ENCODE peak calls at places on chromosomes 12 and 14, in five cellular contexts. B is upper lobe of right lung, J is choroid plexus epithelial cell, G is WTC11, P is thoracic aorta. X is an unnamed sample.

GRCh38 chr12:94208433-94208921 is 60.1 kb downstream of the PLXNC1 start:
- DNase-seq in B (no peak), J (no peak), G (no peak), P (no peak), X (peak)

GRCh38 chr12:104426926-104427546 is 29.7 kb upstream of the CHST11 start:
- DNase-seq in B (no peak), J (peak), G (no peak), P (no peak), X (no peak)

GRCh38 chr14:30768791-30769190 is 105.6 kb upstream of the COCH start:
- DNase-seq in B (no peak), J (no peak), G (no peak), P (no peak), X (no peak)

GRCh38 chr14:76773956-76774355 is 12.7 kb downstream of the VASH1 start:
- DNase-seq in B (no peak), J (no peak), G (no peak), P (no peak), X (no peak)

GRCh38 chr12:131408484-131408883 is 302.4 kb upstream of the SFSWAP start:
- DNase-seq in B (no peak), J (no peak), G (no peak), P (no peak), X (no peak)

GRCh38 chr12:51330186-51330585 is 6.2 kb upstream of the BIN2 start:
- DNase-seq in B (no peak), J (no peak), G (no peak), P (no peak), X (no peak)

GRCh38 chr12:64950899-64951298 is 126.5 kb downstream of the TBC1D30 start:
- DNase-seq in B (no peak), J (peak), G (no peak), P (no peak), X (no peak)

GRCh38 chr14:101549154-101549553 is 12.1 kb upstream of the DIO3 start:
- DNase-seq in B (no peak), J (no peak), G (no peak), P (no peak), X (no peak)

GRCh38 chr14:103520657-103521437 is 1.8 kb downstream of the CKB start:
- DNase-seq in B (peak), J (peak), G (peak), P (no peak), X (peak)

GRCh38 chr14:85978851-85979250 is 448.9 kb downstream of the FLRT2 start:
- DNase-seq in B (no peak), J (no peak), G (no peak), P (no peak), X (no peak)
- TF ChIP-seq CTCF in B (no peak), J (peak), G (no peak), P (no peak), X (no peak)

GRCh38 chr12:123860369-123860768 is 98.3 kb downstream of the DNAH10 start:
- DNase-seq in B (no peak), J (no peak), G (no peak), P (no peak), X (no peak)

GRCh38 chr12:123858176-123858575 is 96.1 kb downstream of the DNAH10 start:
- DNase-seq in B (no peak), J (no peak), G (no peak), P (no peak), X (no peak)

GRCh38 chr12:123859035-123859434 is 96.9 kb downstream of the DNAH10 start:
- DNase-seq in B (no peak), J (no peak), G (peak), P (no peak), X (no peak)

GRCh38 chr12:123856681-123857080 is 94.6 kb downstream of the DNAH10 start:
- DNase-seq in B (no peak), J (no peak), G (no peak), P (no peak), X (no peak)

GRCh38 chr12:123861392-123861791 is 99.3 kb downstream of the DNAH10 start:
- DNase-seq in B (no peak), J (no peak), G (no peak), P (no peak), X (no peak)
- TF ChIP-seq CTCF in B (no peak), J (no peak), G (no peak), P (no peak), X (no peak)

GRCh38 chr14:44657688-44658388 is 150.8 kb upstream of the FSCB start:
- DNase-seq in B (no peak), J (peak), G (no peak), P (no peak), X (no peak)
- TF ChIP-seq CTCF in B (peak), J (no peak), G (no peak), P (no peak), X (no peak)

GRCh38 chr12:98698603-98699463 is 53.7 kb downstream of the APAF1 start:
- DNase-seq in B (no peak), J (peak), G (peak), P (no peak), X (no peak)
- TF ChIP-seq CTCF in B (peak), J (peak), G (no peak), P (peak), X (no peak)

GRCh38 chr14:25411933-25412757 is 362.2 kb upstream of the STXBP6 start:
- DNase-seq in B (no peak), J (peak), G (peak), P (no peak), X (no peak)
- TF ChIP-seq CTCF in B (peak), J (peak), G (no peak), P (no peak), X (no peak)

GRCh38 chr12:59668678-59669077 is 72.8 kb downstream of the SLC16A7 start:
- DNase-seq in B (no peak), J (no peak), G (no peak), P (no peak), X (no peak)

GRCh38 chr12:59677857-59678256 is 82.0 kb downstream of the SLC16A7 start:
- DNase-seq in B (no peak), J (no peak), G (no peak), P (no peak), X (no peak)

GRCh38 chr12:59672273-59672672 is 76.4 kb downstream of the SLC16A7 start:
- DNase-seq in B (no peak), J (no peak), G (no peak), P (no peak), X (no peak)
- TF ChIP-seq CTCF in B (no peak), J (no peak), G (no peak), P (no peak), X (no peak)

DNA sequence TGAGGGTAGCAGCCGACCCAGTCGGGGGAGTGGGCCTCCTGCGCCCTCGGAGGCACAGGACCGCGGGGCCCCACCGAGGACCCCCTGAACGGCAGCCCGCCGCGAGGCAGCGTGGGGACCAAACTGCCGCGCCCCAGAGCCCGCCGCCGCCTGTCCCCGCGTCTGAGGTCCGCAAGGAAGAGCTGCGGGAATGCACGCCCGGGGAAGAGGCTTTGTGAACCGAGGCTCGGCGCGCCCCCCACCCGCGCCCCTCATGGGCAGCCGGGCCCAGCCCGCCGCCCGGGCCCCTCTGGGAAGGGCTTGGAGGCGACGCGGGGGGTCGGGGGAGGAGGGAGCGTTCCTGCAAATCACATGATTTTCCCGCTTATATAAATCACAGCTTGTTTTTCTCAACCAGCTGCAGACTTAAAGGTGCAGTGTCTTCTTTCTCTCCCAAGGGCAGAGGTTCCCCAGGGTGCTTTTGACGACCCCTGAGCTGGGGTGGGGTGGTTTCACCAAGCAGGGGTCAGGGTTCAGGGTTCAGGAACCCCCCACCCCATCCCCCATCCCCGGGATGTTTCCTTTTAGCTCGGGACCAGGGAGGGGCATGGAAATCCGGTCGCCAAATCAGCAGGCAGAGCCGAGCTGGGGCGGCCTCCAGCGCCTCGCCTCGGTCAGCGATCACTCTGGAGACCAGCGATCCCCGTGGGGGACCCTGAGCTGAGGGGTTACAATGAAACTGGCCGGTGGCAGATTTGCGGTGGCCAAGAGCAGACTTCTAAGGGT is 44.7 kb upstream of the ATP23 start:
- DNase-seq in B (peak), J (peak), G (peak), P (no peak), X (peak)
- TF ChIP-seq CTCF in B (peak), J (peak), G (no peak), P (no peak), X (no peak)

GRCh38 chr14:56117765-56118610 is at the start of gene PELI2:
- DNase-seq in B (peak), J (peak), G (peak), P (no peak), X (peak)
- TF ChIP-seq CTCF in B (no peak), J (peak), G (no peak), P (peak), X (no peak)

GRCh38 chr14:69366069-69366468 is 32.0 kb downstream of the ERH start:
- DNase-seq in B (no peak), J (no peak), G (no peak), P (no peak), X (no peak)

GRCh38 chr14:69366761-69367160 is 31.3 kb downstream of the ERH start:
- DNase-seq in B (no peak), J (no peak), G (no peak), P (no peak), X (no peak)

GRCh38 chr14:69360438-69361108 is 37.5 kb downstream of the ERH start:
- DNase-seq in B (no peak), J (no peak), G (no peak), P (no peak), X (peak)

GRCh38 chr14:69363964-69364363 is 34.1 kb downstream of the ERH start:
- DNase-seq in B (no peak), J (no peak), G (no peak), P (no peak), X (no peak)

GRCh38 chr14:69363055-69363454 is 35.0 kb downstream of the ERH start:
- DNase-seq in B (no peak), J (peak), G (peak), P (no peak), X (no peak)
- TF ChIP-seq CTCF in B (peak), J (peak), G (no peak), P (peak), X (no peak)

GRCh38 chr12:67638694-67639093 is 9.9 kb upstream of the DYRK2 start:
- DNase-seq in B (no peak), J (no peak), G (no peak), P (no peak), X (no peak)

GRCh38 chr12:67645126-67645525 is 3.4 kb upstream of the DYRK2 start:
- DNase-seq in B (no peak), J (no peak), G (no peak), P (no peak), X (no peak)

GRCh38 chr12:67637718-67638117 is 10.8 kb upstream of the DYRK2 start:
- DNase-seq in B (no peak), J (no peak), G (no peak), P (no peak), X (no peak)

GRCh38 chr12:67645571-67645970 is 3.0 kb upstream of the DYRK2 start:
- DNase-seq in B (no peak), J (peak), G (no peak), P (no peak), X (no peak)

GRCh38 chr12:67640863-67641262 is 7.7 kb upstream of the DYRK2 start:
- DNase-seq in B (no peak), J (peak), G (no peak), P (no peak), X (no peak)
- TF ChIP-seq CTCF in B (no peak), J (no peak), G (no peak), P (no peak), X (no peak)

X was measured in activated B cell treated with CpG ODN at 0.5 μM for 24 hours.